ENCODE peak calls at places on chromosomes 4 and X, in eight cellular contexts. A is AG04450, S is IMR-90, W is dorsolateral prefrontal cortex, B is foreskin fibroblast, J is PC-3, V is fibroblast of pulmonary artery, O is HL-60. C is an unnamed sample.

GRCh38 chr4:6308890-6309643 is 39.4 kb downstream of the WFS1 start:
- DNase-seq in A (no peak), S (no peak), W (no peak), B (no peak), J (no peak), V (no peak), O (no peak), C (no peak)

GRCh38 chr4:102868153-102868781 is 525 bp upstream of the CISD2 start:
- DNase-seq in A (no peak), S (no peak), W (no peak), B (no peak), J (no peak), V (no peak), O (peak), C (no peak)

GRCh38 chrX:545488-545887 is 85.1 kb upstream of the SHOX start:
- DNase-seq in A (no peak), S (no peak), W (no peak), B (peak), J (no peak), V (no peak), O (no peak), C (no peak)

GRCh38 chr4:128310266-128310697 is 22.7 kb upstream of the PGRMC2 start:
- DNase-seq in A (no peak), S (no peak), W (no peak), B (peak), J (no peak), V (peak), O (no peak), C (no peak)

GRCh38 chr4:155822572-155822971 is 43.5 kb downstream of the ASIC5 start:
- DNase-seq in A (no peak), S (peak), W (no peak), B (peak), J (peak), V (no peak), O (no peak), C (no peak)

GRCh38 chr4:156829194-156829593 is 142.4 kb downstream of the PDGFC start:
- DNase-seq in A (no peak), S (peak), W (no peak), B (peak), J (no peak), V (peak), O (peak), C (no peak)

GRCh38 chr4:132123870-132124623 is 1025.0 kb upstream of the PCDH10 start:
- DNase-seq in A (no peak), S (peak), W (no peak), B (peak), J (no peak), V (peak), O (no peak), C (peak)

GRCh38 chr4:37685211-37685725 is 908 bp downstream of the RELL1 start:
- DNase-seq in A (peak), S (peak), W (no peak), B (peak), J (no peak), V (peak), O (peak), C (no peak)

GRCh38 chr4:11404431-11404830 is 24.3 kb downstream of the HS3ST1 start:
- DNase-seq in A (no peak), S (no peak), W (no peak), B (no peak), J (no peak), V (no peak), O (no peak), C (no peak)

GRCh38 chr4:164538061-164538460 is 215.9 kb upstream of the SMIM31 start:
- DNase-seq in A (no peak), S (no peak), W (no peak), B (no peak), J (no peak), V (no peak), O (no peak), C (no peak)

GRCh38 chrX:132671229-132671641 is 182.4 kb upstream of the MBNL3 start:
- DNase-seq in A (no peak), S (peak), W (no peak), B (no peak), J (peak), V (no peak), O (no peak), C (no peak)

GRCh38 chr4:110492522-110492921 is 16.6 kb downstream of the ENPEP start:
- DNase-seq in A (no peak), S (no peak), W (no peak), B (no peak), J (no peak), V (no peak), O (peak), C (no peak)

GRCh38 chr4:65943076-65943475 is 272.8 kb upstream of the EPHA5 start:
- DNase-seq in A (no peak), S (no peak), W (no peak), B (no peak), J (peak), V (peak), O (no peak), C (no peak)

GRCh38 chrX:122055450-122055849 is 1008.0 kb downstream of the GLUD2 start:
- DNase-seq in A (no peak), S (no peak), W (no peak), B (peak), J (no peak), V (no peak), O (no peak), C (no peak)

GRCh38 chrX:19554786-19555185 is 39.5 kb upstream of the MAP3K15 start:
- DNase-seq in A (no peak), S (peak), W (no peak), B (peak), J (peak), V (peak), O (peak), C (no peak)

GRCh38 chrX:34578237-34578636 is 78.8 kb downstream of the TMEM47 start:
- DNase-seq in A (peak), S (peak), W (no peak), B (peak), J (peak), V (peak), O (no peak), C (no peak)

GRCh38 chr4:123922847-123923246 is 526.3 kb downstream of the SPRY1 start:
- DNase-seq in A (no peak), S (peak), W (no peak), B (peak), J (no peak), V (peak), O (no peak), C (no peak)

GRCh38 chrX:107135965-107136307 is 17.3 kb upstream of the RBM41 start:
- DNase-seq in A (no peak), S (no peak), W (no peak), B (no peak), J (no peak), V (no peak), O (no peak), C (no peak)

GRCh38 chrX:47316276-47317025 is 53.9 kb upstream of the ZNF157 start:
- DNase-seq in A (no peak), S (no peak), W (no peak), B (peak), J (no peak), V (peak), O (no peak), C (no peak)

GRCh38 chrX:22060952-22061351 is 28.8 kb downstream of the PHEX start:
- DNase-seq in A (no peak), S (no peak), W (no peak), B (no peak), J (no peak), V (no peak), O (no peak), C (no peak)

GRCh38 chr4:78653655-78654054 is 102.1 kb downstream of the ANXA3 start:
- DNase-seq in A (no peak), S (peak), W (no peak), B (peak), J (no peak), V (peak), O (no peak), C (no peak)

DNA sequence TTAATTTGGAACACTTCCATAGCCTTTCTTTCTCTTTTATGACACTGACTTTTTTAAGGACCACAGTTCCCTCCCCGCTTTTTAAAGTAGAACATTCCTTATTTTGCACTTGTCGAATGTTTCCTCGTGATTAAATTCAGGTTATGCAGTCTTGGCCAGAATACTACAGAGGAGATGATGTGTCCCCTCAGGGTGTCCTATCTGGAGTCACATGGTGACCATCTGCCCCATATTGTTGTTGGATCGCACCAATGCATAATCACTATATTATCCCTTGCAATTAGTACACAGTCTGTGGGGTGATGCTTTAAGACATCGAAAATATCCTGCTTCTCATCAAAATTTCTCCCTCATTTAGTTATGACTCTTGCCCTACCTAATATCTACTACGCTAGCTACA is 27.4 kb downstream of the WDFY3 start:
- DNase-seq in A (no peak), S (no peak), W (no peak), B (peak), J (no peak), V (no peak), O (no peak), C (no peak)
- H3K4me3 ChIP-seq in A (no peak), S (no peak), W (no peak), B (no peak), J (no peak), V (no peak), O (no peak), C (no peak)

DNA sequence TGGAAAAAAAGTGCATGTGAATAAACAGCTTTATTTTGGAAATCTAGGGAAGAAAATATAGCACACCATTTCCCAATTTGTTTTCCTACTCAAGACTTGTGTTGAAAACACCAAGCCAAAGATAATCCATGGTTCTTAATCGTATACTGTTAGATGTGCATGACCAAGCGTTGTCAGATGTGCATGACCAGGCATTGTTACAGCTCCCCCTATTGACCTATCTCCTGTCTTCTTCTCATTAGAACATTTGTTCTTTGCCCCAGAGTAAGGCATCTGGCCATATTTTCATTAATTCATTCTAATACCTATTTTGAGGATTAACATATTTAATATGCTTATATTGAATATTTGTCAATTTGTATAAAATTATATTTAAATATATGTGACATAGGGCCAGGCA is 14.4 kb upstream of the VCX start:
- DNase-seq in A (no peak), S (no peak), W (no peak), B (peak), J (peak), V (no peak), O (peak), C (no peak)
- TF ChIP-seq CTCF in A (no peak), S (no peak), W (no peak), B (no peak), J (peak), V (no peak), O (no peak), C (no peak)

DNA sequence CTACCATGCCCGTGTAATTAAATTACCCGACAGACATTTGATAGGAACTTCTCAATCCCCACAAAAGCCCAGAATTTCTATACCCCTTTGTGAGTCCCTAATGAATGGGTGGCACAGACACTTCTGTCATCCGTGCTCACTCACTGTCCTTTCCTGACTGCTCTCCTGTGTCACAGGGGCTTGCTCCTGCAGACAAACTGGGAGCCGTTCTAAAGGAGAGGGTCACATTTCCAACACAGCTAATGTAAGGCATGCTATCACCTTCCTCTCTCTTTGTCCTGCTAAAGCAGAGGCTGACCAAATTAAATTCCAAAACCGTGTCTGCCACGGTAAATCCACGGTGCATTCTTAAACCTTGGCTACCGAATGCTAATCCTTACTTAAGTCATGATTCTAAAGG is 108.6 kb upstream of the MID1 start:
- DNase-seq in A (no peak), S (no peak), W (no peak), B (no peak), J (no peak), V (no peak), O (no peak), C (no peak)
- H3K4me3 ChIP-seq in A (no peak), S (no peak), W (no peak), B (no peak), J (no peak), V (no peak), O (no peak), C (no peak)

GRCh38 chr4:30717208-30718020 is 2.8 kb upstream of the PCDH7 start:
- DNase-seq in A (no peak), S (peak), W (peak), B (peak), J (peak), V (peak), O (peak), C (no peak)
- TF ChIP-seq CTCF in A (no peak), S (no peak), W (no peak), B (no peak), J (no peak), V (no peak), O (no peak), C (no peak)

GRCh38 chrX:49233176-49233575 is at the start of gene CACNA1F:
- DNase-seq in A (no peak), S (no peak), W (no peak), B (no peak), J (no peak), V (no peak), O (no peak), C (no peak)

GRCh38 chrX:49230500-49231232 is 2.5 kb downstream of the CACNA1F start:
- DNase-seq in A (no peak), S (no peak), W (no peak), B (peak), J (no peak), V (no peak), O (no peak), C (no peak)

GRCh38 chrX:49232525-49232924 is 615 bp downstream of the CACNA1F start:
- DNase-seq in A (no peak), S (no peak), W (no peak), B (no peak), J (no peak), V (no peak), O (no peak), C (no peak)

GRCh38 chrX:49233887-49234555 is 881 bp upstream of the CACNA1F start:
- DNase-seq in A (no peak), S (no peak), W (no peak), B (peak), J (no peak), V (no peak), O (no peak), C (no peak)

DNA sequence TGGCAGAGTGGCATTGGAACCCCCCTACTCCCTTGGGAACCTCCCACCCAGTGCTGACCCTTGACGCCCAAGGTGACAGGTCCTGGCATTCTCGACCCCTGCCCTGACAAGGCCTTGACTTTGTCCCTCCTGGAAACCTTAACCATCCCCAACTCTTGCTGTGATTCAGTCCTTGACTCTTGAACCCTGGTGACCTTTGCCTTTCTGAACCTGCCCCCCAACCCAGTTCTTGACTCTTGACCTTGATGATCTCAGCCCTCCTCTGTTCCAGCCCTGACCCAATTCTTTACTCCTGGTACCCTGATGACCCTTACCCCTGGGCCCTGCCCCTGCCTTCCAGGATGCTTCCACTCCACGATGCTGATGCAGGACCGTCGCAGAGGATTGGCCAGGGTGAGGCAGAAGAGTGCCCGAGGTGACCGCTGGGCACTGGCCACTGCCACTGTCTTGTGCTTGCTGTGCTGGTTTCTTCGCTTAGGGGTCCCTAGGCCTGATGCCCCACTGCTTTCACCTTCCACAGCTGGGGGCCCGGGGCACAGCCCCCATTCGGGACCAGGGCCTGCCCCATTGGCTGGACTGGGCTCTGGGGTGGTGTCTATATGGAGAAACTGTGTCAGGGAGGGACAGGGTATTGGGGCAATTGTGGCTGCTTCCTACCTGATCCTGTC is 1.7 kb downstream of the CACNA1F start:
- DNase-seq in A (no peak), S (no peak), W (no peak), B (no peak), J (no peak), V (no peak), O (no peak), C (no peak)
- H3K4me3 ChIP-seq in A (no peak), S (no peak), W (no peak), B (no peak), J (no peak), V (no peak), O (no peak), C (no peak)

GRCh38 chrX:118116308-118117068 is at the start of gene KLHL13:
- DNase-seq in A (no peak), S (peak), W (peak), B (peak), J (peak), V (peak), O (peak), C (no peak)
- TF ChIP-seq CTCF in A (no peak), S (no peak), W (no peak), B (no peak), J (no peak), V (no peak), O (no peak), C (no peak)

DNA sequence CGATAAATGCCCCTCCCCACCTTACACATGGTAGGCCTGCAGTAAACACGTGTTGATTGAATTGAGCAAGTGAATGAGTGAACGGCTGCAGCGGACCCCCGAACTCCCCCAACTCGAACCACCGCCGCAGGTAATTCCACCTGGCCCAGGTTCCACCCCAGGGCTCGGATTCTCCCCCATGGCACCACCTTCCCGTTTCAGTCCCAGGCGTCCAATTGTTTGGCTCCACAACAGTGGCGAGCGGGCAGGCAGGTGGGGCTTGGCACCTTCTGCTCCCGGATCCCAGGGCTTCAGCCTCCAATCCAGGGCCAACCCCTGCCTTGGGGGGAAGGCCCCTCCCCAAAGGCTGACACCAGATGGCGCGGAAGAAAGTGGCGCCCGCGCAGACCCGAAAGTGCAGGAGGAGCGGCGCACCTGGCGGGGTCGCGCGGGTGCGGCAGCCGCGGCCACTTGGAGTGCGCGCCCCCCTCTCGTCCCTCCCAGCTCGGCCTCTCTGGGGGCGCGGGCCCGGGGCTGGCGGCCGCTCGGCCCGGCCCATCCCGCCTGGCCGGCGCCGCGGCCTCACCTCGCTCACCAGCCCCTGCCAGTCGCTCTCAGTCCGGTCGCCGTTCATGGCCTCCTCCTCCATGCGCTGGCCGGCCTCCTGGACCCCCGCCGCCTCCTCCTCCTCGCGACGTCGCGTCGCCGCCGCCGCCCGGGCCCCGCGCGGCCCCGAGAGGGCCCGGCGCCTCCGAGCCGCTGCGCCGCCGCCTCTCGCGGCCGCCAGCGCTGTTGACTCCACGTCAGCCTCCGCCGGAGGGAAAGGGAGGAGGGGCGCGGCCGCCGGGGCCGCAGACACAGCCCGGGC is at the start of gene CCDC149:
- DNase-seq in A (no peak), S (peak), W (peak), B (peak), J (peak), V (peak), O (peak), C (no peak)
- H3K4me3 ChIP-seq in A (peak), S (peak), W (peak), B (peak), J (peak), V (peak), O (peak), C (peak)

DNA sequence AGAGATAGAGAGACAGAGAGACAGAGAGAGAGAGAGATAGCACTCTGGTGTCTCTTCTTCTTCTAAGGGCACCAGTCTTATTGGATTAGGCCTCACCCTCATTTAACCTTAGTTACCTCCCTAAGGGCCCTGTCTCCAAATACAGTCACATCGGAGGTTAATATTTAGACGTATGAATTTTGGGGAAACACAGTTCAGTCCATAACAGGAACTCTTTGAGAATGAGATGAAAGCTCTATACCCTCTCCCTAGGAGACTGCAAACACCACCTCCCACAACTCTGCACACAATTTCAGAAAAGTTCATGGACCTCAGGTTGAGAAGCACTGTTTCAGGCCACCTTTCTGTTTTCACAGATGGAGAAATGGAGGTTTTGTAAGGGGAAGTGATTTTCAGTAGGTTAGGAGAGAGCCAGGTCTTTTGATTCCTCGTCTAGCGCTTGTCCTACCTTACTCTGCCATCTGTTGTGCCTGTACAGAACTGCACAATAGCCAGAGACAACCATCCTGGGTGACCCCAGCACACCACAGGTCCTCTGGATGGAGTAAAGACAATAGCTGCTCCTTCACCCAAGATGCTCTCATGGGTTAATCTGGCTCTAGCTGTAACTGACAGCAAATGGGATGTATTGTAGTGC is 16.9 kb upstream of the LOC101059915 start:
- DNase-seq in A (no peak), S (no peak), W (no peak), B (no peak), J (peak), V (no peak), O (peak), C (no peak)
- TF ChIP-seq CTCF in A (no peak), S (no peak), W (no peak), B (no peak), J (peak), V (peak), O (no peak), C (peak)

C was measured in Panc1.